ENCODE peak calls at places on chromosome 16, in six cellular contexts. Z, H, L, I, T and W are unnamed samples.

GRCh38 chr16:11361751-11362742 is 16.8 kb downstream of the RMI2 start:
- DNase-seq in Z (no peak), H (no peak), L (no peak), I (no peak), T (no peak), W (no peak)

GRCh38 chr16:4386452-4386813 is 14.8 kb downstream of the VASN start:
- DNase-seq in Z (no peak), H (no peak), L (no peak), I (no peak), T (no peak), W (no peak)

GRCh38 chr16:87384162-87384999 is 805 bp upstream of the FBXO31 start:
- DNase-seq in Z (no peak), H (peak; percentile 76), L (peak; percentile 93), I (peak; percentile 65), T (peak; percentile 44), W (no peak)

GRCh38 chr16:82943371-82943770 is 316.6 kb downstream of the CDH13 start:
- DNase-seq in Z (peak; percentile 32), H (no peak), L (no peak), I (no peak), T (no peak), W (no peak)

GRCh38 chr16:87461466-87461975 is 31.3 kb downstream of the ZCCHC14 start:
- DNase-seq in Z (no peak), H (peak; percentile 94), L (peak; percentile 80), I (peak; percentile 93), T (peak; percentile 96), W (no peak)

GRCh38 chr16:57615813-57616212 is 12.6 kb upstream of the ADGRG1 start:
- DNase-seq in Z (no peak), H (no peak), L (no peak), I (no peak), T (peak; percentile 21), W (no peak)

GRCh38 chr16:48382131-48382530 is 3.1 kb downstream of the SIAH1 start:
- DNase-seq in Z (no peak), H (no peak), L (no peak), I (no peak), T (no peak), W (no peak)

GRCh38 chr16:54432481-54433229 is 146.1 kb upstream of the IRX3 start:
- DNase-seq in Z (no peak), H (no peak), L (no peak), I (no peak), T (no peak), W (no peak)

GRCh38 chr16:57125969-57126368 is 33.6 kb downstream of the CPNE2 start:
- DNase-seq in Z (no peak), H (no peak), L (no peak), I (no peak), T (no peak), W (no peak)

GRCh38 chr16:12703935-12704334 is 99.8 kb downstream of the CPPED1 start:
- DNase-seq in Z (peak; percentile 2), H (no peak), L (no peak), I (no peak), T (no peak), W (no peak)

GRCh38 chr16:48576927-48577326 is 33.1 kb downstream of the N4BP1 start:
- DNase-seq in Z (peak; percentile 28), H (peak; percentile 11), L (no peak), I (no peak), T (no peak), W (no peak)

GRCh38 chr16:87829123-87829980 is 40.0 kb downstream of the SLC7A5 start:
- DNase-seq in Z (no peak), H (peak; percentile 74), L (peak; percentile 30), I (no peak), T (no peak), W (no peak)

GRCh38 chr16:11135167-11135973 is 120.6 kb downstream of the SOCS1 start:
- DNase-seq in Z (peak; percentile 49), H (no peak), L (peak; percentile 69), I (no peak), T (no peak), W (no peak)

GRCh38 chr16:81610144-81610842 is 165.7 kb downstream of the CMIP start:
- DNase-seq in Z (peak; percentile 84), H (no peak), L (peak; percentile 93), I (peak; percentile 57), T (peak; percentile 58), W (no peak)

GRCh38 chr16:8936421-8936820 is 27.3 kb downstream of the USP7 start:
- DNase-seq in Z (peak; percentile 54), H (peak; percentile 56), L (no peak), I (peak; percentile 66), T (peak; percentile 59), W (no peak)

GRCh38 chr16:87583453-87584131 is 18.7 kb upstream of the JPH3 start:
- DNase-seq in Z (peak; percentile 65), H (no peak), L (no peak), I (no peak), T (no peak), W (no peak)

GRCh38 chr16:35754391-35755369 is 2295.3 kb downstream of the TP53TG3F start:
- DNase-seq in Z (no peak), H (no peak), L (peak; percentile 15), I (no peak), T (no peak), W (peak; percentile 77)

GRCh38 chr16:83105279-83106077 is 478.7 kb downstream of the CDH13 start:
- DNase-seq in Z (no peak), H (no peak), L (no peak), I (no peak), T (no peak), W (no peak)

GRCh38 chr16:6105115-6105514 is 1007.5 kb upstream of the EEF2KMT start:
- DNase-seq in Z (no peak), H (no peak), L (no peak), I (no peak), T (no peak), W (no peak)

GRCh38 chr16:78368121-78369102 is 269.0 kb downstream of the WWOX start:
- DNase-seq in Z (no peak), H (no peak), L (no peak), I (no peak), T (no peak), W (peak; percentile 56)

GRCh38 chr16:81335669-81336068 is 20.9 kb downstream of the GAN start:
- DNase-seq in Z (no peak), H (no peak), L (no peak), I (no peak), T (no peak), W (no peak)

GRCh38 chr16:57001026-57001669 is 11.8 kb downstream of the NLRC5 start:
- DNase-seq in Z (no peak), H (no peak), L (no peak), I (no peak), T (no peak), W (no peak)

GRCh38 chr16:9528680-9529079 is 437.2 kb downstream of the HAPSTR1 start:
- DNase-seq in Z (no peak), H (no peak), L (no peak), I (no peak), T (no peak), W (no peak)

DNA sequence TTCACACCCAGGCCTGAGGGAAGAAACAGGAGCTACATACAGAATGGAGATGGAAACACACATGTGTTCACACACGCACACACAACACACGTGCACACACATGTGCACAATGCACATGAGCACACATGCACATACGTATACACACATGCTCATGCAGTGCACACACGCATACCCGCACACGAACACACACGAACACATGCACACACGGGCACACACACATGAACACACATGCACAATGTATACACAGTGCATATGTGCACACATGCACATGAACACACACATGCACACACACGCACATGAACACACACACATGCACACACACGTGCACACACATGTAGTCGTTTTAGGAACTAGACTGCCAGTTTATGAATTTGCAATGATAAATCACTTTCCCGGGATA is 49.3 kb upstream of the CDR2 start:
- DNase-seq in Z (no peak), H (no peak), L (no peak), I (no peak), T (no peak), W (no peak)
- TF ChIP-seq POLR2A in Z (no peak), H (no peak), L (no peak), I (no peak), T (no peak), W (no peak)

DNA sequence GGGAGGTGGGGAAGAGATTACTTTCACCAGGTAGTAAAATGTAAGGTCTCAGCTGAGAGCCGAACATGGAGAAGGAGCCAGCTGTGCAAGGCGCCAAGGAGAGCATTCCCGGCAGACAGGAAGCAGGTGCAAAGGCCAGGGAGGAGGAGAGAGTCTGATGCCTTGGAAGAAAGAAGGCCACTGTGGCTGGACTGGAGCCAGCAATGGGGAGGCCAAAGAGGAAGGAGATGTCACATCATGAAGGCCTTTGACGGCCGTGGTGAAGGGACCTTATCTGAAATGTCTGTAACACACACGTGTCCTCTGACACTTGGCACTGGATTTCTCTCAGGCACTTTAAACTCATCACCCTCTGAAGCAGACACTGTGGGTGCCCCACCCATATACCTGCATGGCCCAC is 2.1 kb upstream of the SLC5A2 start:
- DNase-seq in Z (no peak), H (no peak), L (no peak), I (peak; percentile 59), T (no peak), W (no peak)
- H3K9me3 ChIP-seq in Z (no peaks in the 10 kb centered on the region), H (no peaks in the 10 kb centered on the region), L (no peaks in the 10 kb centered on the region), I (no peaks in the 10 kb centered on the region), T (no peaks in the 10 kb centered on the region), W (no peaks in the 10 kb centered on the region)

GRCh38 chr16:2762711-2763110 is 10.3 kb downstream of the SRRM2 start:
- DNase-seq in Z (no peak), H (no peak), L (no peak), I (no peak), T (no peak), W (no peak)
- TF ChIP-seq CTCF in Z (no peak), H (no peak), L (no peak), I (no peak), T (no peak), W (no peak)

DNA sequence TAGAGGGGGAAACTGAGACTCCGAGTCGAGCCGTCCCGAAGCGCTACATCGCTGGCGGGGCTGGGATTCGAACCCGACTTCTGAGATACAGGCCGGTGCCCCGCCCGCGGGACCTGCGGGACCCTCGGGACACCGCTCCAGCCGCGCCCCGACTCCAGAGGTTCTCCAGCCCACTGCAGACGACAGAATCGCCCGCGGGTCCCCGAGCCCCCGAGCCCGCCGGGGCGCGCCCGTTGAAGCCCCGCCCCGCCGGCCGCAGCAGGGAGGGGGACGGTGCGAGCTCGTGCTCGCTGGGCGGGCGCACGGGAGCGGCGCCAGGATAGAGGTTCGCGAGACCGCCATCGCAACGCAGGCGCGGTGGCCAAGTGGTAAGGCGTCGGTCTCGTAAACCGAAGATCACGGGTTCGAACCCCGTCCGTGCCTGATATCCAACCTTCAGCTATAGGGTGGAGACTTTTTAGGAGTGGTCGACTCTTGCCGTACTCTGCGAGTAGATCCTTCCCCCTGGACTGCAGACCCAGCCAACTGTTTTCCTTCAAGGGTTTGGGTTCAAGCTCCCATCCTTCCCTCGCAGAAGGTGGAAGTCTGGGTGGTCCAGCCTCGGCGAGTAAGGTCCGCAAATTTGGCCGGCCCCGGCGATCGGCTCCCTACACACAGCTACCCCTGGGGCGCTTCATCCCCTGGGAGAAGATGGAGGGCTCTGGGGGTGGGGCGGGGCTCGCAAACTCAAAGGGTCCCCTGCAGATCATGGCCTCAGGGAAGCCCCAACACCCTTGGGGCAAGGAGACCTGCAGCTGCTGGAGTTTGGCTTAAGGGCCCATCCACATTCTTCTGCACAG is 214.6 kb downstream of the MRTFB start:
- DNase-seq in Z (peak; percentile 97), H (peak; percentile 93), L (peak; percentile 100), I (peak; percentile 95), T (peak; percentile 97), W (no peak)
- TF ChIP-seq POLR2A in Z (no peak), H (peak; percentile 31), L (peak; percentile 71), I (no peak), T (no peak), W (no peak)

GRCh38 chr16:27899736-27900135 is 163.8 kb downstream of the GSG1L start:
- DNase-seq in Z (no peak), H (no peak), L (no peak), I (no peak), T (no peak), W (no peak)
- H3K9me3 ChIP-seq in Z (no peaks in the 10 kb centered on the region), H (peaks cover 2% of the 10 kb centered on the region), L (no peaks in the 10 kb centered on the region), I (no peaks in the 10 kb centered on the region), T (peaks cover 9% of the 10 kb centered on the region), W (no peaks in the 10 kb centered on the region)